ENCODE peak calls at places on chromosomes 3 and 15, in nine cellular contexts. P is neuronal stem cell, N is prostate gland, R is HFF-Myc, D is adipocyte, O is skeletal muscle cell, Q is sigmoid colon, G is foreskin fibroblast, B is tibial artery. C is an unnamed sample.

GRCh38 chr3:66552846-66553245 is 52.0 kb upstream of the LRIG1 start:
- DNase-seq in P (no peak), G (no peak), R (no peak), N (no peak), O (no peak), Q (no peak), D (no peak), B (no peak), C (no peak)

GRCh38 chr15:65521355-65521754 is 3.9 kb upstream of the DPP8 start:
- DNase-seq in D (no peak), R (no peak), Q (no peak), P (no peak), O (no peak), G (no peak), N (no peak), B (no peak), C (no peak)

GRCh38 chr3:187798126-187798525 is 52.9 kb upstream of the BCL6 start:
- DNase-seq in P (no peak), N (no peak), D (no peak), Q (no peak), R (no peak), O (no peak), B (no peak), G (no peak), C (no peak)

GRCh38 chr15:52251144-52251860 is 44.3 kb downstream of the MYO5C start:
- DNase-seq in D (no peak), B (no peak), Q (no peak), P (no peak), G (peak; percentile 33), R (no peak), O (no peak), N (no peak), C (no peak)

GRCh38 chr3:16188071-16188470 is 13.6 kb downstream of the GALNT15 start:
- DNase-seq in N (no peak), R (no peak), P (no peak), O (no peak), B (no peak), D (no peak), G (no peak), Q (no peak), C (no peak)

GRCh38 chr3:112132975-112133448 is at the start of gene GCSAM:
- DNase-seq in B (peak; percentile 68), N (peak; percentile 31), Q (peak; percentile 70), O (no peak), D (no peak), P (no peak), R (no peak), G (no peak), C (no peak)

GRCh38 chr15:40790723-40791122 is 16.2 kb upstream of the ZFYVE19 start:
- DNase-seq in Q (no peak), N (no peak), R (no peak), D (peak; percentile 33), G (no peak), P (no peak), B (no peak), O (no peak), C (peak; percentile 27)

GRCh38 chr15:49066374-49066773 is 20.1 kb upstream of the SECISBP2L start:
- DNase-seq in N (no peak), G (no peak), D (no peak), B (no peak), O (no peak), P (no peak), R (no peak), Q (no peak), C (no peak)

GRCh38 chr15:34886134-34886533 is 83.4 kb downstream of the AQR start:
- DNase-seq in R (no peak), N (no peak), O (no peak), P (no peak), B (no peak), D (peak; percentile 50), G (no peak), Q (no peak), C (peak; percentile 32)

GRCh38 chr3:133783762-133784161 is 21.9 kb upstream of the SRPRB start:
- DNase-seq in B (no peak), P (no peak), R (no peak), N (no peak), D (no peak), Q (no peak), G (no peak), O (no peak), C (no peak)

GRCh38 chr15:23570466-23570865 is 5.0 kb downstream of the MKRN3 start:
- DNase-seq in Q (no peak), D (no peak), R (no peak), O (no peak), B (no peak), N (no peak), P (peak; percentile 30), G (no peak), C (no peak)

GRCh38 chr3:102354818-102355515 is 79.8 kb upstream of the ZPLD1 start:
- DNase-seq in G (peak; percentile 60), R (no peak), D (peak; percentile 62), Q (no peak), P (no peak), B (no peak), O (peak; percentile 34), N (no peak), C (peak; percentile 80)

GRCh38 chr3:46496745-46497555 is 826 bp upstream of the RTP3 start:
- DNase-seq in D (peak; percentile 24), B (no peak), O (no peak), Q (no peak), R (no peak), G (peak; percentile 31), N (no peak), P (no peak), C (no peak)

GRCh38 chr3:59994720-59995304 is 945.0 kb upstream of the CFAP20DC start:
- DNase-seq in Q (no peak), O (no peak), B (no peak), G (no peak), R (no peak), N (no peak), D (no peak), P (no peak), C (no peak)

GRCh38 chr3:136631424-136631823 is 120.8 kb downstream of the STAG1 start:
- DNase-seq in P (no peak), N (no peak), D (no peak), G (peak; percentile 21), B (no peak), Q (no peak), O (no peak), R (no peak), C (no peak)

GRCh38 chr3:112446343-112446742 is 52.9 kb downstream of the BTLA start:
- DNase-seq in G (no peak), P (peak; percentile 4), Q (no peak), N (no peak), O (peak; percentile 25), D (no peak), B (no peak), R (no peak), C (peak; percentile 92)

GRCh38 chr15:91853501-91853967 is at the start of gene SLCO3A1:
- DNase-seq in R (no peak), B (peak; percentile 87), P (peak; percentile 64), D (peak; percentile 88), O (no peak), Q (peak; percentile 87), N (peak; percentile 64), G (peak; percentile 64), C (peak; percentile 78)

GRCh38 chr3:38773528-38773927 is 42.5 kb downstream of the SCN10A start:
- DNase-seq in B (no peak), N (no peak), G (no peak), R (no peak), Q (no peak), O (no peak), D (no peak), P (no peak), C (no peak)
- H3K4me3 ChIP-seq in B (no peak overlapping the region), N (no peak overlapping the region), G (no peak overlapping the region), R (no peak overlapping the region), Q (no peak overlapping the region), O (no peak overlapping the region), D (no peak overlapping the region), P (no peak overlapping the region), C (no peak overlapping the region)

DNA sequence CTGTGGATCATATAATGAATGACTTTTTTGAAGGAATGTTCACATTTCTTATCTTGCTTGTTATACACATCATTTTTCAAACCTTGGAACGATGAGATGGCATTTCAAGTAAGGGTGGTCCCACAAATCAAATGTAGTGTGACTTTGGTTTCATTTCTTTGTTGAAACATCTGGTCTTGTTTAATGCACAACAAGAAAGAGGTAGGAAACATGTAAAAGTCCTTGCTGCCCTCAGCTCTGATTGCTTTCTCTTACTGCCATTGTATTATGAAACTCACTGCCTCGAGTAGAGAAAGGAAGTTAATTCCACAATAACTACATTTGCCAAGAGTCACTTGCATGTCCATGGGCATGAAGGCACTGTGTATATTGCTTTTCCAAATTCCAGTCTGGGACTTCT is 32.2 kb downstream of the RBMS3 start:
- DNase-seq in Q (no peak), N (no peak), P (no peak), D (peak; percentile 81), O (no peak), R (no peak), B (no peak), G (peak; percentile 41), C (peak; percentile 56)
- H3K4me3 ChIP-seq in Q (no peak overlapping the region), N (no peak overlapping the region), P (no peak overlapping the region), D (peak overlapping the region; percentile 34), O (no peak overlapping the region), R (no peak overlapping the region), B (no peak overlapping the region), G (no peak overlapping the region), C (no peak overlapping the region)

DNA sequence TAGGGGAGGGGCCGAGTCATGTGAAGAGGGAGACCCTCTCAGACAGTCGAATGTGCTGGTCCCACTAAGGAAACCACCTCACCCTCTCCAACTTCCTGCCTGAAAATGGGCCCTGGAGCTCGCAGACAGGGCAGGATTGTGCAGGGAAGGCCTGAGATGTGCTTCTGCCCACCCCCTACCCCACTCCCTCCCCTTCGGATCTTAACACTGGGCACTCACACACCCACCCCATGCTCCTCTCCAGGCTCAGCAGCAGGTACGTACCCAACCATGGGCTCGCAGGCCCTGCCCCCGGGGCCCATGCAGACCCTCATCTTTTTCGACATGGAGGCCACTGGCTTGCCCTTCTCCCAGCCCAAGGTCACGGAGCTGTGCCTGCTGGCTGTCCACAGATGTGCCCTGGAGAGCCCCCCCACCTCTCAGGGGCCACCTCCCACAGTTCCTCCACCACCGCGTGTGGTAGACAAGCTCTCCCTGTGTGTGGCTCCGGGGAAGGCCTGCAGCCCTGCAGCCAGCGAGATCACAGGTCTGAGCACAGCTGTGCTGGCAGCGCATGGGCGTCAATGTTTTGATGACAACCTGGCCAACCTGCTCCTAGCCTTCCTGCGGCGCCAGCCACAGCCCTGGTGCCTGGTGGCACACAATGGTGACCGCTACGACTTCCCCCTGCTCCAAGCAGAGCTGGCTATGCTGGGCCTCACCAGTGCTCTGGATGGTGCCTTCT is 20.0 kb downstream of the ATRIP start:
- DNase-seq in N (no peak), Q (peak; percentile 74), D (no peak), G (peak; percentile 32), R (no peak), P (no peak), O (no peak), B (no peak), C (peak; percentile 7)
- H3K4me3 ChIP-seq in N (peak overlapping the region; percentile 50), Q (peak overlapping the region; percentile 52), D (peak overlapping the region; percentile 91), G (peak overlapping the region; percentile 42), R (peak overlapping the region; percentile 51), P (peak overlapping the region; percentile 51), O (peak overlapping the region; percentile 53), B (peak overlapping the region; percentile 64), C (peak overlapping the region; percentile 53)

DNA sequence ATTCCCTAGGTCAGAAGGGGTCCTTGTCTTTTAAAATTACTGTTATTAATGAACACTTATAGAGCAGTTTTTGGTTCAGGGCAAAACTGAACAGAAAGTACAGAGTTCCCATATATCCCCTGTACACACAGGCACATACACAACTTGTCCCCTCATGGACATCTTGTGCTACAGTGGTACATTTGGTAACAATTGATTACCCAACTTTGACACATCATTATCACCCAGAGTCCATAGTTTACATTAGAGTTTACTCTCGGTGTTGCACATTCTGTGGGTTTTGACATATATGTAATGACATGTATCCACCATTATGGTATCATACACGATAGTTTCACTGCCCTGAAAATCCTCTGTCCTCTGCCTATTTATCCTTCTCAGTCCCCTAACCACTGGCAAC is 984 bp upstream of the EDC3 start:
- DNase-seq in Q (no peak), R (no peak), B (no peak), D (no peak), N (no peak), P (no peak), G (no peak), O (no peak), C (no peak)
- H3K4me3 ChIP-seq in Q (peak overlapping the region; percentile 80), R (peak overlapping the region; percentile 71), B (peak overlapping the region; percentile 92), D (peak overlapping the region; percentile 95), N (no peak overlapping the region), P (peak overlapping the region; percentile 81), G (peak overlapping the region; percentile 77), O (peak overlapping the region; percentile 75), C (no peak overlapping the region)

C was measured in cardiac fibroblast.